ENCODE peak calls at places on chromosomes 7 and 10, in seven cellular contexts. D is NB4, G is GM12878, Z is mucosa of descending colon, W is cardiac fibroblast, Q is heart right ventricle, F is cardiac muscle cell. T is an unnamed sample.

GRCh38 chr7:46486264-46487206 is 565.5 kb upstream of the IGFBP3 start:
- DNase-seq in D (no peak), G (no peak), Z (no peak), W (peak), Q (peak), F (peak), T (peak)

GRCh38 chr7:130421685-130422084 is 19.1 kb downstream of the CEP41 start:
- DNase-seq in D (peak), G (no peak), Z (no peak), W (peak), Q (no peak), F (peak), T (no peak)

GRCh38 chr10:91953600-91954140 is 30.1 kb downstream of the BTAF1 start:
- DNase-seq in D (no peak), G (no peak), Z (no peak), W (no peak), Q (no peak), F (peak), T (no peak)

GRCh38 chr7:16743207-16743606 is 10.3 kb upstream of the TSPAN13 start:
- DNase-seq in D (no peak), G (no peak), Z (no peak), W (peak), Q (no peak), F (peak), T (no peak)

GRCh38 chr7:8015746-8016120 is 47.1 kb downstream of the GLCCI1 start:
- DNase-seq in D (no peak), G (no peak), Z (no peak), W (no peak), Q (no peak), F (no peak), T (no peak)

GRCh38 chr10:60099998-60100747 is 193.8 kb upstream of the CCDC6 start:
- DNase-seq in D (peak), G (no peak), Z (no peak), W (peak), Q (no peak), F (peak), T (peak)

GRCh38 chr10:61325183-61325582 is 128.0 kb downstream of the TMEM26 start:
- DNase-seq in D (no peak), G (no peak), Z (no peak), W (no peak), Q (no peak), F (peak), T (no peak)

GRCh38 chr7:101258243-101258731 is 13.4 kb upstream of the FIS1 start:
- DNase-seq in D (no peak), G (no peak), Z (no peak), W (no peak), Q (no peak), F (no peak), T (peak)

GRCh38 chr7:390761-391410 is 100.9 kb downstream of the FOXL3 start:
- DNase-seq in D (no peak), G (no peak), Z (peak), W (no peak), Q (no peak), F (no peak), T (no peak)

GRCh38 chr7:15461576-15461975 is 100.2 kb downstream of the AGMO start:
- DNase-seq in D (no peak), G (no peak), Z (no peak), W (peak), Q (no peak), F (peak), T (peak)

GRCh38 chr10:131062621-131063260 is 248.8 kb downstream of the TCERG1L start:
- DNase-seq in D (no peak), G (no peak), Z (no peak), W (no peak), Q (no peak), F (no peak), T (no peak)

GRCh38 chr10:79468841-79469585 is 23.6 kb upstream of the ZCCHC24 start:
- DNase-seq in D (peak), G (no peak), Z (no peak), W (no peak), Q (no peak), F (no peak), T (no peak)

GRCh38 chr7:83468251-83468739 is 180.6 kb downstream of the SEMA3E start:
- DNase-seq in D (peak), G (peak), Z (peak), W (peak), Q (peak), F (peak), T (peak)

GRCh38 chr7:84073476-84073875 is 121.1 kb downstream of the SEMA3A start:
- DNase-seq in D (no peak), G (no peak), Z (no peak), W (peak), Q (no peak), F (peak), T (peak)

GRCh38 chr10:93671042-93671441 is 31.4 kb downstream of the FRA10AC1 start:
- DNase-seq in D (no peak), G (no peak), Z (no peak), W (no peak), Q (no peak), F (no peak), T (no peak)
- H3K4me3 ChIP-seq in D (no peak), G (no peak), Z (no peak), W (no peak), Q (no peak), F (no peak), T (no peak)

GRCh38 chr7:47839381-47839780 is 108.9 kb downstream of the PKD1L1 start:
- DNase-seq in D (no peak), G (no peak), Z (no peak), W (no peak), Q (no peak), F (no peak), T (no peak)

GRCh38 chr7:47836080-47836479 is 112.2 kb downstream of the PKD1L1 start:
- DNase-seq in D (no peak), G (no peak), Z (no peak), W (no peak), Q (no peak), F (no peak), T (no peak)

GRCh38 chr7:47832105-47832715 is 116.1 kb downstream of the PKD1L1 start:
- DNase-seq in D (no peak), G (no peak), Z (no peak), W (no peak), Q (no peak), F (no peak), T (no peak)

GRCh38 chr7:47833211-47833610 is 115.1 kb downstream of the PKD1L1 start:
- DNase-seq in D (peak), G (no peak), Z (no peak), W (no peak), Q (no peak), F (no peak), T (no peak)

DNA sequence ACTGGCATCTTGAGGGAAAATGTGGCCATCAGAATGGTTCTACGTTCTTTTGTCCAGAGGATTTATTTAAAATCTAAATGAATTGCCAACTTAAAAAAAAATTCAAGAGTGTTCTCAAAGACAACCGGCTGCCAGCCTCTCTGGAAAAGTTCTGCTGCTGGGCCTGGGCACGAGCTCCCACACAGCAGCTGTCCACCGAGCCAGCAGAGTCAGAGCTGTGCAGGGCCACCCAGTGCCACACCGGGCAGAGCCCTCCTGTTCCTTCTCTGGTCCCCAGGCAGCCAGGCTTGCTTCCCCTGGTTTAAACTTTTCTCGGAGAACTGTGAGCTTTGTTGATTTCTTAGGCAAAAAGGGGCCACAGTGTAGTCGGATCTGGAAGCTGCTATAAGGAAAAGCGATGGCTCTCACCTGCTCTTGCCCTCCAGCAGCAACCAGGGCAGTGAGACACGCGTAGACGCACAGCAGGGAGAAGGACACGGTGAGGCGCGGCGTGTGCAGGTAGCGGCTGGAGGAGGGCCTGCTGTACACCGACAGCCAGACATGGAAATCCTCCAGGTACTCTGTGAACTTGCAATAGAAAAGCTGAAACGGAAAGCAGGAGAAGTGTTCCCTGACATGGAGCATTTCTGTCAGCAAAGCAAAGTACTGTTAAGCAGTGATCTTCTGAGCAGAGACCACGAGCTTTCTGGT is 111.6 kb downstream of the PKD1L1 start:
- DNase-seq in D (no peak), G (no peak), Z (no peak), W (no peak), Q (no peak), F (no peak), T (no peak)
- H3K4me3 ChIP-seq in D (no peak), G (no peak), Z (no peak), W (no peak), Q (no peak), F (no peak), T (no peak)

DNA sequence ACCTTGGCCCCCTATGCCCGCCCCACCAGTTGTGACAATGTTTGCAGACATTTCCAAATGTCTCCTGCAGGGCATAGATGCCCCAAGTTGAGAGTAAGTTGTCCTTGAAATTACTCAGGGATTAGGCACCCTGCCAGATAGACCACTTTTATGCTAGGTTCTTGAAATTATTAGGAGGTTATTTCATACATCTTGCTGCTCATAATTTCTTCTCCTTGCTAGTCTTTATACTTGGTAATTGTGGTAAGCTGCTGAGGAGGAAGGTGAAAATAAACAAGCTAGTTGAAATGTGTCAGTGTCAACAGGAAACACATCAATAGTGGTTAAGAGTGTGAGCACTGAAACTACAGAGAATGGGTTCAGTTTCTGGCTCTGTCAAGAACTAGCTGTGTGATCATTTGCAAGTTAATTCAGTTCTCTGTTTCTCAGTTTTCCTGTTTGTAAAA is 63.7 kb upstream of the AOAH start:
- DNase-seq in D (no peak), G (peak), Z (no peak), W (no peak), Q (no peak), F (no peak), T (no peak)
- H3K4me3 ChIP-seq in D (no peak), G (no peak), Z (no peak), W (no peak), Q (no peak), F (no peak), T (no peak)

GRCh38 chr10:95788830-95789229 is 32.9 kb downstream of the ENTPD1 start:
- DNase-seq in D (no peak), G (no peak), Z (no peak), W (peak), Q (no peak), F (peak), T (peak)
- H3K4me3 ChIP-seq in D (no peak), G (no peak), Z (no peak), W (no peak), Q (no peak), F (no peak), T (no peak)

DNA sequence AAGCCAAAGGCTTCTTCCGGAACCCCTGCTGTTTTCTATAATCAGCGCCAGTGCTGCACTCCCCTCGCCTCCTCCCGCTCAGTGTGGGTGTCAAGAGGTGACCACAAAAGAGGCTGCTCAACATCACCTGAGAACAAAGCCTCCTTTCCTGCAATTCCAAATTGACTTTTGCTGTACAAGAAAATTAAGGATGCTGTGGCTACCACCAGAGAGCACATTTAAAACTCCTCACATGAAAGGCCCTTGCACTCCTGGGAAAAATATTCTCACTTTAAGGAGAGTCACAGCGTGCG is 96.4 kb downstream of the HIPK2 start:
- DNase-seq in D (no peak), G (no peak), Z (no peak), W (no peak), Q (no peak), F (no peak), T (no peak)
- H3K4me3 ChIP-seq in D (no peak), G (no peak), Z (no peak), W (no peak), Q (no peak), F (no peak), T (no peak)

GRCh38 chr10:63206997-63207952 is 74.1 kb downstream of the NRBF2 start:
- DNase-seq in D (no peak), G (peak), Z (no peak), W (peak), Q (no peak), F (peak), T (peak)
- H3K4me3 ChIP-seq in D (no peak), G (no peak), Z (no peak), W (no peak), Q (no peak), F (no peak), T (no peak)

GRCh38 chr10:31650010-31650409 is 278.6 kb downstream of the ARHGAP12 start:
- DNase-seq in D (no peak), G (no peak), Z (peak), W (peak), Q (peak), F (peak), T (peak)
- H3K4me3 ChIP-seq in D (no peak), G (no peak), Z (no peak), W (peak), Q (peak), F (no peak), T (no peak)

GRCh38 chr10:11874568-11875182 is 51.5 kb downstream of the PROSER2 start:
- DNase-seq in D (no peak), G (peak), Z (no peak), W (peak), Q (no peak), F (peak), T (no peak)
- H3K4me3 ChIP-seq in D (no peak), G (no peak), Z (no peak), W (no peak), Q (no peak), F (no peak), T (no peak)

DNA sequence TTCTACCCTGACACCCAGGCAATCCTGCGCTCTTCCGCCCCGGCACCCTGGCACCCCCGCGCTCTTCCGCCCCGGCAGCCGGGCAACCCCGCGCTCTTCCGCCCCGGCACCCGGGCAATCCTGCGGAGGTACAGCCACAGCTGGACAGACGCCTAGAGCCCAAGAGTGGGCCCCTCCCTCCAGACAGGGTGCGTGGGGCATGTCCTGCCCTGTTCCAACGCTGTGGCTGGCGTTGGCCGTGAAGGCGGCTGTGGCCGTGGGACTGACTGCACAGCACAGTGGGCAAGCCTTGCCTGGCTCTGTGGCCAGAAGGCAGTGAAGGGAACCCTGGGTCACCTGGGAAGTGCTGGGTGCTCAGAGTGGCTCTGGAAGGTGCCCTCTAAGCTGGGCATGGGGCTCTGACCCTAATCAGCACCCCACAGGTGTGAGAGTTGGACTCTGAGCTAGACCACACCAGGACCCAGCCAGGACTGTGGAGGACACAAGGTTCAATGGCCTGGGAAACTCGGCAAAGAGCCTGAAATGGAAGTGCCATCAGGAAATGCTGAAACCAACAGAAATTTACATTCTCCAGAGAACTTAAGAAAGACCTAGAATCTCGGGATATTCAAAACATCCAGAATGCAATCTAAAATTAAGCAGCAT is 253.5 kb downstream of the ELFN1 start:
- DNase-seq in D (no peak), G (no peak), Z (no peak), W (no peak), Q (peak), F (no peak), T (no peak)
- H3K4me3 ChIP-seq in D (peak), G (no peak), Z (no peak), W (no peak), Q (no peak), F (no peak), T (no peak)